ENCODE peak calls at places on chromosomes 7 and 10, in six cellular contexts. One of them, this sample, is unnamed.
A peak's percentile ranks its signal among the peaks of the same experiment; 100 is the strongest.

GRCh38 chr10:71963351-71963755 is 842 bp upstream of the CHST3 start:
- DNase-seq in mesenchymal stem cell: no peak
- DNase-seq in H1: peak; percentile 57
- DNase-seq in neuronal stem cell: no peak
- DNase-seq in trophoblast cell: no peak
- DNase-seq in IMR-90: no peak
- DNase-seq in this sample: no peak

GRCh38 chr10:103783686-103784085 is 71.7 kb downstream of the SH3PXD2A start:
- DNase-seq in IMR-90: no peak
- DNase-seq in mesenchymal stem cell: no peak
- DNase-seq in H1: no peak
- DNase-seq in neuronal stem cell: no peak
- DNase-seq in trophoblast cell: no peak
- DNase-seq in this sample: no peak

GRCh38 chr7:130909161-130909836 is 175.3 kb upstream of the KLF14 start:
- DNase-seq in IMR-90: no peak
- DNase-seq in H1: no peak
- DNase-seq in mesenchymal stem cell: no peak
- DNase-seq in trophoblast cell: no peak
- DNase-seq in neuronal stem cell: no peak
- DNase-seq in this sample: no peak

GRCh38 chr7:112157072-112157471 is 49.1 kb downstream of the DOCK4 start:
- DNase-seq in neuronal stem cell: no peak
- DNase-seq in IMR-90: peak; percentile 62
- DNase-seq in mesenchymal stem cell: peak; percentile 33
- DNase-seq in H1: no peak
- DNase-seq in trophoblast cell: no peak
- DNase-seq in this sample: no peak

GRCh38 chr7:132472463-132473120 is 103.7 kb downstream of the PLXNA4 start:
- DNase-seq in trophoblast cell: peak; percentile 18
- DNase-seq in mesenchymal stem cell: peak; percentile 56
- DNase-seq in neuronal stem cell: no peak
- DNase-seq in IMR-90: no peak
- DNase-seq in H1: no peak
- DNase-seq in this sample: no peak

GRCh38 chr10:60679388-60679987 is 98.8 kb upstream of the CDK1 start:
- DNase-seq in IMR-90: no peak
- DNase-seq in mesenchymal stem cell: no peak
- DNase-seq in trophoblast cell: no peak
- DNase-seq in neuronal stem cell: no peak
- DNase-seq in H1: no peak
- DNase-seq in this sample: no peak

GRCh38 chr10:132489704-132490534 is 47.7 kb upstream of the INPP5A start:
- DNase-seq in mesenchymal stem cell: no peak
- DNase-seq in IMR-90: no peak
- DNase-seq in H1: no peak
- DNase-seq in trophoblast cell: no peak
- DNase-seq in neuronal stem cell: no peak
- DNase-seq in this sample: peak; percentile 18

GRCh38 chr7:38105874-38106483 is 72.1 kb upstream of the STARD3NL start:
- DNase-seq in mesenchymal stem cell: peak; percentile 51
- DNase-seq in trophoblast cell: peak; percentile 80
- DNase-seq in IMR-90: peak; percentile 49
- DNase-seq in H1: no peak
- DNase-seq in neuronal stem cell: peak; percentile 26
- DNase-seq in this sample: no peak

GRCh38 chr10:122265896-122266295 is 5.2 kb upstream of the BTBD16 start:
- DNase-seq in trophoblast cell: no peak
- DNase-seq in mesenchymal stem cell: no peak
- DNase-seq in neuronal stem cell: no peak
- DNase-seq in H1: no peak
- DNase-seq in IMR-90: no peak
- DNase-seq in this sample: no peak

GRCh38 chr10:35554461-35555056 is 50.6 kb upstream of the GJD4 start:
- DNase-seq in H1: no peak
- DNase-seq in mesenchymal stem cell: no peak
- DNase-seq in IMR-90: no peak
- DNase-seq in trophoblast cell: no peak
- DNase-seq in neuronal stem cell: no peak
- DNase-seq in this sample: no peak

GRCh38 chr10:89887830-89888229 is 186.4 kb downstream of the KIF20B start:
- DNase-seq in neuronal stem cell: no peak
- DNase-seq in mesenchymal stem cell: no peak
- DNase-seq in IMR-90: no peak
- DNase-seq in H1: no peak
- DNase-seq in trophoblast cell: peak; percentile 46
- DNase-seq in this sample: no peak

GRCh38 chr10:29012926-29013554 is 275.8 kb upstream of the LYZL1 start:
- DNase-seq in mesenchymal stem cell: peak; percentile 18
- DNase-seq in neuronal stem cell: no peak
- DNase-seq in H1: no peak
- DNase-seq in trophoblast cell: peak; percentile 63
- DNase-seq in IMR-90: peak; percentile 82
- DNase-seq in this sample: no peak

GRCh38 chr10:20598590-20598989 is 298.5 kb downstream of the NEBL start:
- DNase-seq in mesenchymal stem cell: peak; percentile 92
- DNase-seq in H1: no peak
- DNase-seq in IMR-90: peak; percentile 51
- DNase-seq in trophoblast cell: peak; percentile 50
- DNase-seq in neuronal stem cell: no peak
- DNase-seq in this sample: peak; percentile 65

GRCh38 chr10:97490592-97490991 is 7.6 kb downstream of the MMS19 start:
- DNase-seq in H1: no peak
- DNase-seq in mesenchymal stem cell: no peak
- DNase-seq in neuronal stem cell: no peak
- DNase-seq in trophoblast cell: no peak
- DNase-seq in IMR-90: no peak
- DNase-seq in this sample: no peak

GRCh38 chr10:28668363-28669226 is 8.7 kb upstream of the BAMBI start:
- DNase-seq in IMR-90: no peak
- DNase-seq in mesenchymal stem cell: peak; percentile 56
- DNase-seq in neuronal stem cell: no peak
- DNase-seq in H1: peak; percentile 83
- DNase-seq in trophoblast cell: peak; percentile 62
- DNase-seq in this sample: peak; percentile 77

GRCh38 chr10:99758241-99758891 is 24.1 kb upstream of the ABCC2 start:
- DNase-seq in trophoblast cell: no peak
- DNase-seq in IMR-90: peak; percentile 49
- DNase-seq in H1: no peak
- DNase-seq in neuronal stem cell: no peak
- DNase-seq in mesenchymal stem cell: no peak
- DNase-seq in this sample: no peak

GRCh38 chr10:124632064-124632531 is 112.1 kb downstream of the FAM53B start:
- DNase-seq in trophoblast cell: peak; percentile 34
- DNase-seq in mesenchymal stem cell: no peak
- DNase-seq in H1: no peak
- DNase-seq in neuronal stem cell: no peak
- DNase-seq in IMR-90: no peak
- DNase-seq in this sample: peak; percentile 56

GRCh38 chr10:78313047-78313381 is 279.4 kb downstream of the RPS24 start:
- DNase-seq in IMR-90: no peak
- DNase-seq in H1: no peak
- DNase-seq in mesenchymal stem cell: no peak
- DNase-seq in neuronal stem cell: no peak
- DNase-seq in trophoblast cell: no peak
- DNase-seq in this sample: no peak

GRCh38 chr7:44150966-44151678 is 10.0 kb upstream of the MYL7 start:
- DNase-seq in neuronal stem cell: no peak
- DNase-seq in IMR-90: no peak
- DNase-seq in H1: no peak
- DNase-seq in trophoblast cell: no peak
- DNase-seq in mesenchymal stem cell: no peak
- DNase-seq in this sample: peak; percentile 15

GRCh38 chr7:44154703-44155102 is 13.6 kb upstream of the MYL7 start:
- DNase-seq in neuronal stem cell: no peak
- DNase-seq in IMR-90: no peak
- DNase-seq in H1: no peak
- DNase-seq in mesenchymal stem cell: no peak
- DNase-seq in trophoblast cell: peak; percentile 58
- DNase-seq in this sample: no peak

GRCh38 chr7:44153948-44154335 is 12.8 kb upstream of the MYL7 start:
- DNase-seq in IMR-90: no peak
- DNase-seq in mesenchymal stem cell: no peak
- DNase-seq in trophoblast cell: no peak
- DNase-seq in H1: no peak
- DNase-seq in neuronal stem cell: no peak
- DNase-seq in this sample: no peak

GRCh38 chr7:44151679-44152355 is 10.7 kb upstream of the MYL7 start:
- DNase-seq in H1: no peak
- DNase-seq in trophoblast cell: no peak
- DNase-seq in mesenchymal stem cell: no peak
- DNase-seq in neuronal stem cell: no peak
- DNase-seq in IMR-90: no peak
- DNase-seq in this sample: no peak

DNA sequence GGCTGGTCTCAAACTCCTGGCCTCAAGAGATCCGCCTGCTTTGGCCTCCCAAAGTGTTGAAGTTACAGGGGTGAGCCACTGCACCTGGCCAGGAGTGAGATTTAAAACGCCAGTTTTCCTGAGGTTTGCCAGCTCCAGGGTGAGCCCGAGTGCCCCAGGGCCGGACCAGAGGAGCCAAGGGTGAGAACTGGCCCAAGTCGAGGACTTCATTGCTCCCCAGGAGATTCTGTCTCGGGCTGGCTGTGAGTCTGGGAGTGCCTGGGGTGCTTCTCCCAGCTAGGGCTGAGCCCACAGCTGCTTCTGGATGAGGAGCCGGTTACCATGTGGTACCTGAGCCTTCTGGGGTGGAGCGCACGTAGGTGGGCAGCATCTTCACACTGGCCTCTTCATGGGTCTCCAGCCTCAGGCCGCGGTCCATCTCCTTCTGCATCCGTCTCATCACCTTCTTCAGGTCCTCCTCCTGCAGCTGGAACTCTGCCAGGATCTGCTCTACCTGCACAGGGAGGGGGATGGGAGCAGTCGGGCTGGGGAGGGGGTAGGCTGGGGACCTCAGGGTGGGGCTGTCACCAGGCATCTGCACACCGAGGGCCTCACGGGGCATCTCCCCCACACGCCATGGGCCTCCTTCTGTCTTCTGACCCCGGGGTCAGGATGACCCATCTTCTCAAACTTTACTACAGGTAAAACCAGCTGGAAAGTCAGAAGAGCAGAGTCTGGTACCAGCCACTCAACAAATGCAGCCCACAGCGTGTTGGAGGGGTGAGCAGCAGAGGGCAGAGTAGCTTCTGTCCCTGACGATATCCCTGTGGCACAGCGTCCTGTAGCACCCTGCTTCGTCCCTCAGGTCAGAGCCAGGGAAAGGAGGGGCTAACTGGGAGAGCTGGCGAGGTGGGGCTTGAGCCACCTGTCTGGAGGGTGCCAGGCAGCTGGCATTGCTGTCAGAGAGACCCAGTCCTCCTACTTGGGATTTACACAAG is 12.1 kb upstream of the MYL7 start:
- DNase-seq in H1: no peak
- DNase-seq in trophoblast cell: no peak
- DNase-seq in mesenchymal stem cell: no peak
- DNase-seq in neuronal stem cell: no peak
- DNase-seq in IMR-90: no peak
- DNase-seq in this sample: no peak
- H3K14ac ChIP-seq in H1: no peak overlapping the region
- H3K14ac ChIP-seq in trophoblast cell: no peak overlapping the region
- H3K14ac ChIP-seq in mesenchymal stem cell: no peak overlapping the region
- H3K14ac ChIP-seq in neuronal stem cell: no peak overlapping the region
- H3K14ac ChIP-seq in IMR-90: no peak overlapping the region
- H3K14ac ChIP-seq in this sample: no peak overlapping the region

GRCh38 chr7:53877688-53878087 is 664.5 kb upstream of the VSTM2A start:
- DNase-seq in IMR-90: no peak
- DNase-seq in neuronal stem cell: no peak
- DNase-seq in H1: no peak
- DNase-seq in trophoblast cell: no peak
- DNase-seq in mesenchymal stem cell: no peak
- DNase-seq in this sample: no peak
- H3K14ac ChIP-seq in IMR-90: no peak overlapping the region
- H3K14ac ChIP-seq in neuronal stem cell: no peak overlapping the region
- H3K14ac ChIP-seq in H1: no peak overlapping the region
- H3K14ac ChIP-seq in trophoblast cell: no peak overlapping the region
- H3K14ac ChIP-seq in mesenchymal stem cell: no peak overlapping the region
- H3K14ac ChIP-seq in this sample: no peak overlapping the region

GRCh38 chr10:70137927-70138883 is 5.6 kb upstream of the AIFM2 start:
- DNase-seq in IMR-90: no peak
- DNase-seq in H1: peak; percentile 30
- DNase-seq in neuronal stem cell: no peak
- DNase-seq in mesenchymal stem cell: no peak
- DNase-seq in trophoblast cell: no peak
- DNase-seq in this sample: no peak

GRCh38 chr10:70142555-70142954 is 3.9 kb downstream of the TYSND1 start:
- DNase-seq in H1: peak; percentile 35
- DNase-seq in trophoblast cell: no peak
- DNase-seq in neuronal stem cell: no peak
- DNase-seq in IMR-90: no peak
- DNase-seq in mesenchymal stem cell: no peak
- DNase-seq in this sample: no peak

GRCh38 chr10:70139997-70140250 is 6.6 kb downstream of the TYSND1 start:
- DNase-seq in neuronal stem cell: no peak
- DNase-seq in mesenchymal stem cell: no peak
- DNase-seq in H1: no peak
- DNase-seq in trophoblast cell: no peak
- DNase-seq in IMR-90: no peak
- DNase-seq in this sample: no peak

GRCh38 chr10:70139151-70139996 is 6.7 kb upstream of the AIFM2 start:
- DNase-seq in IMR-90: no peak
- DNase-seq in trophoblast cell: no peak
- DNase-seq in neuronal stem cell: no peak
- DNase-seq in mesenchymal stem cell: no peak
- DNase-seq in H1: peak; percentile 47
- DNase-seq in this sample: no peak

DNA sequence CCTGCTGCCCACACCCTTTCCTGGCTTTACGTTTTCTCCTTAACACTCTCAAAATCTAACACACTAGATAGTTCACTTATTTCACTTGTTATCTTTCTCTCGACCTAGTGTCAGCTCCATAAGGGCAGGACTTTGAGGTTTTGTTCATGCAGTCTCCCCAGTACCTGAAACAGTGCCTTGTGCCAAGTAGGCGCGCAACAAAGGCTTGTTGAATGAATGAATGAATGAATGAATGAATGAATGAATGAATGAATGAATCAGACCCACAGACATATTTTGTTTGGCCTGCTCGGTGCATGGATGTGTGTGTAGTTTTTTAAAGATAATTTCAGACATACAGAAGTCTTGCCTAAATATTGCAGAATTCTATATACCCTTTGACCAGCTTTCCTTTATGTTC is 6.2 kb downstream of the TYSND1 start:
- DNase-seq in neuronal stem cell: no peak
- DNase-seq in H1: no peak
- DNase-seq in IMR-90: no peak
- DNase-seq in mesenchymal stem cell: no peak
- DNase-seq in trophoblast cell: no peak
- DNase-seq in this sample: no peak
- H3K14ac ChIP-seq in neuronal stem cell: no peak overlapping the region
- H3K14ac ChIP-seq in H1: no peak overlapping the region
- H3K14ac ChIP-seq in IMR-90: no peak overlapping the region
- H3K14ac ChIP-seq in mesenchymal stem cell: no peak overlapping the region
- H3K14ac ChIP-seq in trophoblast cell: no peak overlapping the region
- H3K14ac ChIP-seq in this sample: no peak overlapping the region

DNA sequence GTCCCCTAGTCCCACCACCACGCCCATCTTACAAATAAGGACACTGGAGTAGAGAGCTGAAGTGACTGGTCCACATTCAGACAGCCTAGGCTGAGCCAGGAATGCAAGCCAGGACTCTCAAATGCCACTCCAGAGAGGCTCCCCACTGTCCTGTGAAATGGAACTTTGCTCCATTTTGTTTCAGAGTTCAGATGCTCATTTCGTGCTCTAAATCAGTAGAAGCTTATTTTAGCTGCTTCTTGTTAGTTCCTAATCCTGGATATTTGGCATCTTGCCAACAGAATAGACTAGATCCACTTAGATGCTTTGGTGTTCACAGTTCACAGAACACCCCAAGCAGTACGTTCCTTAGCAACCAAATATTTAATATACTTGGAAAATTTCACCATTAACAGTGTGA is 7.4 kb downstream of the MMP21 start:
- DNase-seq in mesenchymal stem cell: peak; percentile 12
- DNase-seq in H1: no peak
- DNase-seq in trophoblast cell: peak; percentile 13
- DNase-seq in IMR-90: peak; percentile 8
- DNase-seq in neuronal stem cell: no peak
- DNase-seq in this sample: no peak
- H3K14ac ChIP-seq in mesenchymal stem cell: no peak overlapping the region
- H3K14ac ChIP-seq in H1: no peak overlapping the region
- H3K14ac ChIP-seq in trophoblast cell: no peak overlapping the region
- H3K14ac ChIP-seq in IMR-90: no peak overlapping the region
- H3K14ac ChIP-seq in neuronal stem cell: no peak overlapping the region
- H3K14ac ChIP-seq in this sample: no peak overlapping the region